ENCODE peak calls at places on chromosome 12, in seven cellular contexts. W, D, H, F, E, P and J are unnamed samples.
A peak's percentile ranks its signal among the peaks of the same experiment; 100 is the strongest.

GRCh38 chr12:911191-911826 is 38.2 kb downstream of the RAD52 start:
- DNase-seq in W (no peak), D (no peak), H (no peak), F (no peak), E (no peak), P (no peak), J (no peak)

GRCh38 chr12:81627336-81628189 is 131.6 kb downstream of the PPFIA2 start:
- DNase-seq in W (peak; percentile 81), D (peak; percentile 1), H (no peak), F (no peak), E (peak; percentile 55), P (no peak), J (peak; percentile 91)

GRCh38 chr12:80195737-80196136 is 96.4 kb downstream of the OTOGL start:
- DNase-seq in W (no peak), D (no peak), H (no peak), F (no peak), E (no peak), P (no peak), J (no peak)

GRCh38 chr12:79778802-79779201 is 88.0 kb upstream of the PAWR start:
- DNase-seq in W (no peak), D (no peak), H (no peak), F (no peak), E (no peak), P (no peak), J (no peak)

GRCh38 chr12:19529933-19530630 is 90.8 kb downstream of the AEBP2 start:
- DNase-seq in W (no peak), D (peak; percentile 16), H (no peak), F (no peak), E (no peak), P (no peak), J (no peak)

GRCh38 chr12:50258167-50258551 is 25.2 kb downstream of the LIMA1 start:
- DNase-seq in W (no peak), D (no peak), H (no peak), F (no peak), E (no peak), P (no peak), J (no peak)

GRCh38 chr12:75694891-75695290 is 183.5 kb upstream of the KRR1 start:
- DNase-seq in W (no peak), D (no peak), H (no peak), F (no peak), E (no peak), P (no peak), J (no peak)

GRCh38 chr12:93572712-93573551 is 457 bp downstream of the SOCS2 start:
- DNase-seq in W (peak; percentile 74), D (peak; percentile 28), H (no peak), F (no peak), E (no peak), P (peak; percentile 12), J (no peak)

GRCh38 chr12:31773223-31773750 is 44.5 kb upstream of the AMN1 start:
- DNase-seq in W (peak; percentile 77), D (peak; percentile 13), H (no peak), F (no peak), E (no peak), P (no peak), J (no peak)

GRCh38 chr12:3896851-3897351 is 23.7 kb upstream of the PARP11 start:
- DNase-seq in W (no peak), D (no peak), H (no peak), F (no peak), E (no peak), P (no peak), J (no peak)

GRCh38 chr12:121424632-121424992 is 24.7 kb downstream of the RNF34 start:
- DNase-seq in W (no peak), D (no peak), H (no peak), F (no peak), E (no peak), P (no peak), J (no peak)

GRCh38 chr12:49131973-49132461 is 822 bp upstream of the TUBA1B start:
- DNase-seq in W (no peak), D (peak; percentile 44), H (no peak), F (no peak), E (no peak), P (no peak), J (peak; percentile 66)